ENCODE peak calls at places on chromosome 20, in seven cellular contexts. O is EL, B is astrocyte, R is posterior cingulate gyrus, V is cardiac muscle cell, X is lower lobe of right lung, T is HTR-8/SVneo. Y is an unnamed sample.

GRCh38 chr20:20454367-20454766 is 86.5 kb downstream of the INSM1 start:
- DNase-seq in O (no peak), B (no peak), R (no peak), V (no peak), X (no peak), T (no peak), Y (no peak)

GRCh38 chr20:47559141-47559540 is 57.5 kb downstream of the NCOA3 start:
- DNase-seq in O (no peak), B (no peak), R (no peak), V (peak), X (no peak), T (no peak), Y (no peak)

GRCh38 chr20:51382986-51383821 is 159.3 kb downstream of the NFATC2 start:
- DNase-seq in O (peak), B (no peak), R (no peak), V (no peak), X (no peak), T (no peak), Y (peak)

GRCh38 chr20:51500936-51501335 is 41.6 kb downstream of the NFATC2 start:
- DNase-seq in O (no peak), B (no peak), R (no peak), V (no peak), X (no peak), T (no peak), Y (peak)

GRCh38 chr20:21251278-21251677 is 51.9 kb upstream of the XRN2 start:
- DNase-seq in O (peak), B (peak), R (no peak), V (peak), X (no peak), T (no peak), Y (no peak)

GRCh38 chr20:3423126-3423525 is 15.7 kb upstream of the DNAAF9 start:
- DNase-seq in O (no peak), B (no peak), R (no peak), V (no peak), X (no peak), T (no peak), Y (no peak)

GRCh38 chr20:58075980-58076749 is 152.3 kb downstream of the ANKRD60 start:
- DNase-seq in O (no peak), B (peak), R (no peak), V (peak), X (no peak), T (no peak), Y (no peak)

GRCh38 chr20:5402903-5403531 is 86.3 kb upstream of the PROKR2 start:
- DNase-seq in O (peak), B (no peak), R (no peak), V (peak), X (no peak), T (no peak), Y (peak)

GRCh38 chr20:63580796-63581461 is 6.9 kb upstream of the HELZ2 start:
- DNase-seq in O (peak), B (peak), R (no peak), V (peak), X (no peak), T (peak), Y (peak)

GRCh38 chr20:61688411-61688810 is 377.3 kb downstream of the TAF4 start:
- DNase-seq in O (no peak), B (no peak), R (no peak), V (no peak), X (peak), T (no peak), Y (no peak)

GRCh38 chr20:944148-944547 is 28.0 kb upstream of the ANGPT4 start:
- DNase-seq in O (no peak), B (no peak), R (no peak), V (no peak), X (no peak), T (no peak), Y (no peak)

GRCh38 chr20:10316582-10316981 is 98.0 kb downstream of the SNAP25 start:
- DNase-seq in O (no peak), B (no peak), R (no peak), V (no peak), X (no peak), T (no peak), Y (peak)

GRCh38 chr20:56580226-56580625 is 47.2 kb downstream of the FAM209B start:
- DNase-seq in O (no peak), B (no peak), R (no peak), V (no peak), X (no peak), T (no peak), Y (no peak)

GRCh38 chr20:43463864-43464785 is 6.4 kb downstream of the SRSF6 start:
- DNase-seq in O (no peak), B (no peak), R (no peak), V (no peak), X (no peak), T (no peak), Y (peak)

GRCh38 chr20:13105864-13106457 is 97.2 kb downstream of the SPTLC3 start:
- DNase-seq in O (peak), B (peak), R (no peak), V (peak), X (no peak), T (peak), Y (peak)

GRCh38 chr20:17612975-17613327 is 43.1 kb downstream of the DSTN start:
- DNase-seq in O (no peak), B (no peak), R (no peak), V (no peak), X (no peak), T (no peak), Y (no peak)

GRCh38 chr20:11810316-11811130 is 107.2 kb upstream of the BTBD3 start:
- DNase-seq in O (peak), B (peak), R (no peak), V (peak), X (no peak), T (no peak), Y (no peak)

GRCh38 chr20:36575066-36575743 is 1.8 kb downstream of the TGIF2 start:
- DNase-seq in O (peak), B (peak), R (no peak), V (peak), X (peak), T (peak), Y (peak)

GRCh38 chr20:48180637-48181036 is 395.4 kb upstream of the SULF2 start:
- DNase-seq in O (no peak), B (peak), R (no peak), V (peak), X (no peak), T (no peak), Y (no peak)

GRCh38 chr20:61899971-61900370 is 165.7 kb downstream of the TAF4 start:
- DNase-seq in O (no peak), B (no peak), R (no peak), V (no peak), X (peak), T (no peak), Y (no peak)

GRCh38 chr20:37504404-37505096 is 16.5 kb upstream of the NNAT start:
- DNase-seq in O (no peak), B (no peak), R (no peak), V (no peak), X (no peak), T (no peak), Y (no peak)

GRCh38 chr20:44736170-44737021 is 9.3 kb upstream of the KCNK15 start:
- DNase-seq in O (peak), B (peak), R (peak), V (peak), X (no peak), T (peak), Y (peak)

GRCh38 chr20:34680586-34680985 is 3.7 kb upstream of the PIGU start:
- DNase-seq in O (no peak), B (no peak), R (no peak), V (peak), X (no peak), T (no peak), Y (peak)

GRCh38 chr20:50898475-50898874 is 32.8 kb downstream of the ADNP start:
- DNase-seq in O (no peak), B (no peak), R (no peak), V (peak), X (no peak), T (no peak), Y (no peak)

GRCh38 chr20:62104791-62105345 is 17.4 kb upstream of the LSM14B start:
- DNase-seq in O (no peak), B (no peak), R (no peak), V (peak), X (no peak), T (no peak), Y (no peak)

GRCh38 chr20:35297740-35298139 is 5.5 kb upstream of the FAM83C start:
- DNase-seq in O (no peak), B (no peak), R (no peak), V (no peak), X (no peak), T (no peak), Y (no peak)

GRCh38 chr20:33130553-33130952 is 37.4 kb upstream of the BPIFA2 start:
- DNase-seq in O (peak), B (peak), R (no peak), V (peak), X (no peak), T (no peak), Y (no peak)

GRCh38 chr20:62339647-62340062 is 27.5 kb downstream of the LAMA5 start:
- DNase-seq in O (no peak), B (no peak), R (no peak), V (no peak), X (no peak), T (no peak), Y (peak)

GRCh38 chr20:33947709-33948295 is 45.9 kb upstream of the RALY start:
- DNase-seq in O (peak), B (no peak), R (no peak), V (peak), X (no peak), T (peak), Y (peak)

GRCh38 chr20:56933331-56933698 is 304.2 kb downstream of the TFAP2C start:
- DNase-seq in O (no peak), B (no peak), R (no peak), V (no peak), X (no peak), T (no peak), Y (no peak)

GRCh38 chr20:56636701-56637100 is 7.6 kb downstream of the TFAP2C start:
- DNase-seq in O (peak), B (peak), R (no peak), V (no peak), X (no peak), T (no peak), Y (no peak)

GRCh38 chr20:13868331-13868730 is 83.5 kb downstream of the NDUFAF5 start:
- DNase-seq in O (peak), B (peak), R (no peak), V (no peak), X (no peak), T (no peak), Y (no peak)

GRCh38 chr20:41664584-41664983 is 46.4 kb upstream of the CHD6 start:
- DNase-seq in O (no peak), B (no peak), R (no peak), V (peak), X (no peak), T (no peak), Y (peak)

GRCh38 chr20:50285376-50286173 is 94.9 kb downstream of the CEBPB start:
- DNase-seq in O (peak), B (peak), R (no peak), V (peak), X (no peak), T (no peak), Y (no peak)

GRCh38 chr20:40686893-40687292 is 2.1 kb downstream of the MAFB start:
- DNase-seq in O (no peak), B (no peak), R (no peak), V (no peak), X (no peak), T (no peak), Y (no peak)

GRCh38 chr20:50346372-50347347 is 156.0 kb downstream of the CEBPB start:
- DNase-seq in O (peak), B (peak), R (peak), V (peak), X (peak), T (peak), Y (no peak)

GRCh38 chr20:46930940-46931339 is 36.3 kb downstream of the EYA2 start:
- DNase-seq in O (no peak), B (no peak), R (no peak), V (no peak), X (no peak), T (no peak), Y (no peak)

GRCh38 chr20:5844063-5844681 is 94.0 kb downstream of the SHLD1 start:
- DNase-seq in O (peak), B (peak), R (no peak), V (no peak), X (no peak), T (peak), Y (no peak)

GRCh38 chr20:24823176-24823575 is 125.9 kb upstream of the CST7 start:
- DNase-seq in O (no peak), B (no peak), R (no peak), V (no peak), X (no peak), T (no peak), Y (no peak)